ENCODE peak calls at places on chromosomes 4 and X, in five cellular contexts. D is HepG2; X is stomach; B is uterus; F is CD8-positive, alpha-beta T cell. E is an unnamed sample. For H3K36me3 and H3K4me1, the result is how much of the 10 kb centered on the place peaks cover.

GRCh38 chrX:154534526-154535322 is 11.9 kb downstream of the G6PD start:
- DNase-seq in F (peak), B (peak), D (peak), X (peak), E (peak)

GRCh38 chr4:145881991-145882390 is 56.6 kb downstream of the ZNF827 start:
- DNase-seq in X (peak), D (no peak), F (no peak), B (no peak), E (no peak)

GRCh38 chr4:109574443-109574850 is 14.4 kb downstream of the MCUB start:
- DNase-seq in X (no peak), D (peak), F (no peak), B (no peak), E (peak)

GRCh38 chr4:16225139-16225538 is 1.1 kb downstream of the TAPT1 start:
- DNase-seq in X (no peak), D (no peak), F (no peak), B (no peak), E (no peak)

GRCh38 chrX:149510386-149510785 is 5.3 kb upstream of the IDS start:
- DNase-seq in F (no peak), B (no peak), X (no peak), D (no peak), E (no peak)

GRCh38 chrX:11427082-11428033 is 134.1 kb downstream of the AMELX start:
- DNase-seq in D (no peak), B (peak), X (peak), F (no peak), E (no peak)

GRCh38 chrX:125977851-125978250 is 188.2 kb downstream of the DCAF12L2 start:
- DNase-seq in D (no peak), B (no peak), X (no peak), F (no peak), E (no peak)

GRCh38 chr4:176123710-176124407 is 58.2 kb downstream of the WDR17 start:
- DNase-seq in B (no peak), X (peak), F (no peak), D (peak), E (peak)

DNA sequence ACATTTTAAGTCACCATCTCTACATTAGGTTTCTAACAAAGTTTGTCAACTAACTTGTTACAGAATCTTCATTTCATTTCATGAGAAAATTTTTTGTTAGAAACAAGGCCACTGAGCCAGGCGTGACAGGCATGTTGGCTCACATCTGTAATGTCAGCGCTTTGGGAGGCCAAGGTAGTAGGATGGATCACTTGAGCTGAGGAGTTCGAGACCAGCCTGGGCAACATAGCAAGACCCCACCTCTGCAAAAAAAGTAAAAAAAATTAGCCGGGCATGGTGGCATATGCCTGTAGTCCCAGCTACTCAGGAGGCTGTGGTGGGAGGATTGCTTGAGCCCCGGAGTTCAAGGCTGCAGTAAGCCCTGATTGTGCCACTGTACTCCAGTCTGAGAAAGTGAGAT is 32.3 kb downstream of the FAT1 start:
- DNase-seq in X (no peak), D (no peak), F (no peak), B (no peak), E (no peak)
- H3K36me3 ChIP-seq in X (under half), D (under half), F (under half), B (under half), E (under half)

GRCh38 chr4:155614111-155614762 is 52.4 kb upstream of the GUCY1A1 start:
- DNase-seq in B (no peak), F (no peak), D (no peak), X (no peak), E (no peak)

GRCh38 chr4:155608231-155608885 is 58.3 kb upstream of the GUCY1A1 start:
- DNase-seq in B (no peak), X (no peak), F (no peak), D (no peak), E (no peak)

GRCh38 chr4:155609455-155610059 is 57.1 kb upstream of the GUCY1A1 start:
- DNase-seq in F (no peak), B (no peak), X (no peak), D (no peak), E (no peak)

GRCh38 chr4:155612074-155612473 is 54.6 kb upstream of the GUCY1A1 start:
- DNase-seq in B (no peak), F (no peak), X (no peak), D (no peak), E (no peak)

GRCh38 chr4:155610143-155610542 is 56.5 kb upstream of the GUCY1A1 start:
- DNase-seq in D (no peak), X (no peak), F (no peak), B (no peak), E (no peak)
- H3K4me1 ChIP-seq in D (under half), X (under half), F (under half), B (under half), E (under half)

GRCh38 chrX:129840334-129840733 is 3.4 kb downstream of the ZDHHC9 start:
- DNase-seq in D (peak), F (no peak), B (no peak), X (no peak), E (no peak)
- H3K4me3 ChIP-seq in D (peak), F (no peak), B (no peak), X (no peak), E (no peak)

DNA sequence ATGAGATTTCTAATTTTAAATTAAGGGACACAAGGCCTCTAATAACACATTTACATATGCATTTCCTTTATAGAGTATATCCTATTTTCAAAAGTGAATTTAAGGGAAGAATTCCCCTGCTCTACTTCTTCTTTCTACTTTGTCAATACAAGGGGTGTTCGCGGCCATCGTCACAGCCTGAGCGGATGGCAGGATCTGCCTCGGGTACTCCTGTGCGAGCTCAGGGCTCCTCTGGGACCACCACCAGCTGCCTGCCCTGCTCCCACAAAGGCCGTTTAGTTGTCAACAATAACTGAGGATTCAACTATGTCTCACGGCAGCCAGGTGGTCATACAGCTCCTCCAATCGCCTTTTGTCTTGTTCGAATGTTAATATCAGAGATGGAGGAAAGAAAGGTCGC is 228.2 kb upstream of the TENM3 start:
- DNase-seq in F (no peak), B (no peak), D (no peak), X (no peak), E (no peak)
- H3K36me3 ChIP-seq in F (under half), B (under half), D (under half), X (under half), E (under half)

GRCh38 chr4:6943870-6944195 is 34.2 kb downstream of the TBC1D14 start:
- DNase-seq in X (no peak), B (no peak), D (no peak), F (no peak), E (no peak)

GRCh38 chr4:6944311-6945051 is 34.9 kb downstream of the TBC1D14 start:
- DNase-seq in X (no peak), F (no peak), D (no peak), B (no peak), E (no peak)

GRCh38 chr4:6941796-6942195 is 32.2 kb downstream of the TBC1D14 start:
- DNase-seq in X (no peak), D (no peak), F (no peak), B (no peak), E (no peak)

GRCh38 chr4:6942238-6942800 is 32.7 kb downstream of the TBC1D14 start:
- DNase-seq in X (no peak), F (peak), D (no peak), B (peak), E (no peak)

GRCh38 chr4:6943012-6943869 is 33.6 kb downstream of the TBC1D14 start:
- DNase-seq in F (no peak), B (no peak), D (no peak), X (no peak), E (no peak)
- H3K4me1 ChIP-seq in F (half or more), B (under half), D (under half), X (half or more), E (half or more)

DNA sequence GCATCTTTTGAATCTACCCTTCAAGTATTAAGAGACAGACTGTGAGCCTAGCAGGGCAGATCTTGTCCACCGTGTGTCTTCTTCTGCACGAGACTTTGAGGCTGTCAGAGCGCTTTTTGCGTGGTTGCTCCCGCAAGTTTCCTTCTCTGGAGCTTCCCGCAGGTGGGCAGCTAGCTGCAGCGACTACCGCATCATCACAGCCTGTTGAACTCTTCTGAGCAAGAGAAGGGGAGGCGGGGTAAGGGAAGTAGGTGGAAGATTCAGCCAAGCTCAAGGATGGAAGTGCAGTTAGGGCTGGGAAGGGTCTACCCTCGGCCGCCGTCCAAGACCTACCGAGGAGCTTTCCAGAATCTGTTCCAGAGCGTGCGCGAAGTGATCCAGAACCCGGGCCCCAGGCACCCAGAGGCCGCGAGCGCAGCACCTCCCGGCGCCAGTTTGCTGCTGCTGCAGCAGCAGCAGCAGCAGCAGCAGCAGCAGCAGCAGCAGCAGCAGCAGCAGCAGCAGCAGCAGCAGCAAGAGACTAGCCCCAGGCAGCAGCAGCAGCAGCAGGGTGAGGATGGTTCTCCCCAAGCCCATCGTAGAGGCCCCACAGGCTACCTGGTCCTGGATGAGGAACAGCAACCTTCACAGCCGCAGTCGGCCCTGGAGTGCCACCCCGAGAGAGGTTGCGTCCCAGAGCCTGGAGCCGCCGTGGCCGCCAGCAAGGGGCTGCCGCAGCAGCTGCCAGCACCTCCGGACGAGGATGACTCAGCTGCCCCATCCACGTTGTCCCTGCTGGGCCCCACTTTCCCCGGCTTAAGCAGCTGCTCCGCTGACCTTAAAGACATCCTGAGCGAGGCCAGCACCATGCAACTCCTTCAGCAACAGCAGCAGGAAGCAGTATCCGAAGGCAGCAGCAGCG is 1.3 kb downstream of the AR start:
- DNase-seq in F (no peak), B (peak), X (no peak), D (no peak), E (no peak)
- H3K4me3 ChIP-seq in F (no peak), B (peak), X (peak), D (no peak), E (peak)

GRCh38 chr4:899556-899906 is 32.6 kb downstream of the GAK start:
- DNase-seq in X (no peak), F (no peak), B (no peak), D (no peak), E (no peak)

GRCh38 chr4:896216-896615 is 35.9 kb downstream of the GAK start:
- DNase-seq in X (no peak), D (no peak), F (no peak), B (no peak), E (no peak)

GRCh38 chr4:896630-897029 is 35.5 kb downstream of the GAK start:
- DNase-seq in X (no peak), B (no peak), F (no peak), D (no peak), E (no peak)

GRCh38 chr4:898869-899555 is 33.1 kb downstream of the GAK start:
- DNase-seq in B (no peak), F (no peak), X (no peak), D (no peak), E (no peak)

GRCh38 chr4:898123-898522 is 34.0 kb downstream of the GAK start:
- DNase-seq in X (no peak), D (no peak), F (no peak), B (no peak), E (no peak)
- H3K36me3 ChIP-seq in X (half or more), D (under half), F (under half), B (under half), E (under half)

DNA sequence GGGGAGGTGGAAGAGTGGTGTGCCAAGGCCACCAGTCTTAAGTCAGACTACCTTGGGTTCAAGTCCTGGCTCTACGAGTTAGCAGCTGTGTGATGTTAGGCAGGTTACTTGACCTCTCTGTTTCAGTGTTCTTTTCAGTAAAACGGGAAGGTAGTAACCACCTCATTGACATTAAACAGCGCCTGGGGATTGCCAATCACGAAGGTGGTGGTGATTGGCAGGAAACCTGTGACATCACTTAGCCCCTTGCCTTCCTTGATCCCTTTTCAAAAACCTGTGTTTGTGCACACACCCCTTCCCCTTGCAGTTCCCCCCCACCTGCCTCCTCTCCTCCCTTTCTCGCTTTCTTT is 7.6 kb downstream of the KLF3 start:
- DNase-seq in X (no peak), F (peak), B (no peak), D (no peak), E (no peak)
- H3K4me1 ChIP-seq in X (half or more), F (half or more), B (under half), D (half or more), E (half or more)

E was measured in Caco-2.